ENCODE peak calls at places on chromosomes 2 and 18, in six cellular contexts. X is KBM-7, P is A673, K is activated T-cell treated with anti-CD3 and anti-CD28 coated beads for 1 hour, N is mesothelial cell of epicardium, U is GM12878. S is an unnamed sample.

GRCh38 chr2:126963390-126963789 is 64.7 kb downstream of the TEX51 start:
- DNase-seq in X (no peak), P (no peak), K (no peak), N (no peak), U (no peak), S (no peak)

GRCh38 chr18:13548106-13548819 is 178.1 kb downstream of the FAM210A start:
- DNase-seq in X (peak), P (peak), K (no peak), N (no peak), U (no peak), S (no peak)

GRCh38 chr2:65112630-65113029 is 17.3 kb downstream of the RAB1A start:
- DNase-seq in X (no peak), P (no peak), K (no peak), N (no peak), U (no peak), S (no peak)

GRCh38 chr2:219497495-219498279 is 1.0 kb upstream of the GMPPA start:
- DNase-seq in X (no peak), P (no peak), K (no peak), N (no peak), U (no peak), S (peak)

GRCh38 chr2:197130318-197130717 is 180.3 kb downstream of the ANKRD44 start:
- DNase-seq in X (no peak), P (no peak), K (no peak), N (no peak), U (peak), S (peak)

GRCh38 chr2:229401126-229401865 is 130.2 kb upstream of the PID1 start:
- DNase-seq in X (no peak), P (no peak), K (no peak), N (no peak), U (no peak), S (no peak)

GRCh38 chr2:179250848-179251504 is 13.7 kb downstream of the SESTD1 start:
- DNase-seq in X (no peak), P (no peak), K (no peak), N (no peak), U (no peak), S (no peak)

GRCh38 chr2:133171396-133172004 is 396.8 kb downstream of the NCKAP5 start:
- DNase-seq in X (peak), P (peak), K (no peak), N (no peak), U (peak), S (peak)

GRCh38 chr2:75798624-75799023 is 87.9 kb upstream of the GCFC2 start:
- DNase-seq in X (no peak), P (no peak), K (no peak), N (no peak), U (no peak), S (no peak)

GRCh38 chr2:8475349-8476045 is 206.4 kb upstream of the ID2 start:
- DNase-seq in X (no peak), P (no peak), K (no peak), N (no peak), U (peak), S (peak)

GRCh38 chr2:23574919-23575654 is 190.1 kb downstream of the KLHL29 start:
- DNase-seq in X (no peak), P (no peak), K (no peak), N (no peak), U (no peak), S (no peak)

GRCh38 chr2:40039543-40039942 is 260.5 kb upstream of the THUMPD2 start:
- DNase-seq in X (no peak), P (no peak), K (no peak), N (no peak), U (no peak), S (no peak)

GRCh38 chr2:27264253-27264752 is 1.5 kb upstream of the SLC30A3 start:
- DNase-seq in X (no peak), P (peak), K (peak), N (no peak), U (no peak), S (no peak)

GRCh38 chr18:48375150-48375790 is 33.9 kb downstream of the ZBTB7C start:
- DNase-seq in X (peak), P (no peak), K (no peak), N (no peak), U (no peak), S (no peak)

S was measured in GM12864.